ENCODE peak calls at places on chromosome 4, in five cellular contexts. U is AG09309, X is fibroblast of the aortic adventitia, G is fibroblast of lung, C is WERI-Rb-1. L is an unnamed sample.

GRCh38 chr4:163748474-163748873 is 254.0 kb downstream of the TMA16 start:
- DNase-seq in U (no peak), X (no peak), G (peak; percentile 13), C (no peak), L (no peak)

GRCh38 chr4:24063771-24064170 is 173.9 kb upstream of the PPARGC1A start:
- DNase-seq in U (no peak), X (no peak), G (no peak), C (no peak), L (no peak)

GRCh38 chr4:178917756-178918155 is 1475.5 kb upstream of the AGA start:
- DNase-seq in U (no peak), X (no peak), G (no peak), C (no peak), L (no peak)

GRCh38 chr4:157076578-157076947 is 613 bp downstream of the GLRB start:
- DNase-seq in U (no peak), X (no peak), G (no peak), C (peak; percentile 45), L (no peak)

GRCh38 chr4:167885872-167886271 is 206.5 kb upstream of the ANXA10 start:
- DNase-seq in U (no peak), X (peak; percentile 22), G (peak; percentile 36), C (no peak), L (no peak)

GRCh38 chr4:25749150-25749794 is 93.6 kb downstream of the SLC34A2 start:
- DNase-seq in U (no peak), X (no peak), G (no peak), C (no peak), L (no peak)

GRCh38 chr4:149008415-149009025 is 566.3 kb upstream of the NR3C2 start:
- DNase-seq in U (no peak), X (no peak), G (no peak), C (no peak), L (no peak)

GRCh38 chr4:130668859-130669258 is 1572.9 kb downstream of the C4orf33 start:
- DNase-seq in U (no peak), X (no peak), G (no peak), C (no peak), L (no peak)

GRCh38 chr4:105594094-105595010 is 41.9 kb downstream of the ARHGEF38 start:
- DNase-seq in U (no peak), X (no peak), G (no peak), C (no peak), L (no peak)

GRCh38 chr4:38308728-38309315 is 348.6 kb downstream of the PTTG2 start:
- DNase-seq in U (no peak), X (peak; percentile 43), G (no peak), C (no peak), L (no peak)

GRCh38 chr4:20276848-20277247 is 25.1 kb downstream of the SLIT2 start:
- DNase-seq in U (no peak), X (no peak), G (no peak), C (no peak), L (no peak)

GRCh38 chr4:94642561-94642866 is 115.2 kb upstream of the BMPR1B start:
- DNase-seq in U (no peak), X (peak; percentile 18), G (peak; percentile 1), C (peak; percentile 72), L (no peak)

GRCh38 chr4:52837716-52838558 is 24.2 kb upstream of the RASL11B start:
- DNase-seq in U (peak; percentile 24), X (peak; percentile 22), G (peak; percentile 42), C (no peak), L (no peak)

GRCh38 chr4:18020145-18020670 is 1.3 kb downstream of the LCORL start:
- DNase-seq in U (no peak), X (peak; percentile 21), G (peak; percentile 20), C (peak; percentile 51), L (peak; percentile 20)

GRCh38 chr4:152161676-152162330 is 374.1 kb downstream of the FBXW7 start:
- DNase-seq in U (no peak), X (peak; percentile 70), G (no peak), C (no peak), L (no peak)

GRCh38 chr4:118318931-118319330 is 33.9 kb downstream of the PRSS12 start:
- DNase-seq in U (no peak), X (no peak), G (no peak), C (no peak), L (no peak)

GRCh38 chr4:76948441-76949292 is 885 bp upstream of the SEPTIN11 start:
- DNase-seq in U (no peak), X (peak; percentile 62), G (peak; percentile 75), C (peak; percentile 67), L (peak; percentile 85)

GRCh38 chr4:16227462-16227868 is 1.2 kb upstream of the TAPT1 start:
- DNase-seq in U (no peak), X (peak; percentile 46), G (peak; percentile 45), C (no peak), L (peak; percentile 65)

GRCh38 chr4:157172011-157172410 is 48.5 kb upstream of the GRIA2 start:
- DNase-seq in U (no peak), X (peak; percentile 43), G (peak; percentile 51), C (no peak), L (no peak)

GRCh38 chr4:107863416-107863815 is 38.7 kb downstream of the SGMS2 start:
- DNase-seq in U (no peak), X (no peak), G (peak; percentile 28), C (no peak), L (no peak)

GRCh38 chr4:93168053-93168452 is 660.5 kb upstream of the ATOH1 start:
- DNase-seq in U (no peak), X (no peak), G (no peak), C (no peak), L (no peak)

GRCh38 chr4:188992706-188993105 is 853.5 kb downstream of the TRIML1 start:
- DNase-seq in U (no peak), X (no peak), G (peak; percentile 20), C (no peak), L (no peak)

GRCh38 chr4:168604496-168605373 is 107.9 kb downstream of the PALLD start:
- DNase-seq in U (peak; percentile 76), X (peak; percentile 91), G (peak; percentile 80), C (no peak), L (no peak)

GRCh38 chr4:6236816-6237390 is 32.7 kb upstream of the WFS1 start:
- DNase-seq in U (no peak), X (no peak), G (no peak), C (no peak), L (peak; percentile 18)

GRCh38 chr4:87716350-87717041 is 66.4 kb downstream of the DMP1 start:
- DNase-seq in U (no peak), X (peak; percentile 15), G (no peak), C (no peak), L (no peak)

GRCh38 chr4:29309050-29309449 is 1411.1 kb upstream of the PCDH7 start:
- DNase-seq in U (no peak), X (peak; percentile 23), G (peak; percentile 58), C (no peak), L (no peak)

GRCh38 chr4:22237155-22237751 is 278.6 kb downstream of the ADGRA3 start:
- DNase-seq in U (no peak), X (peak; percentile 25), G (peak; percentile 4), C (peak; percentile 68), L (peak; percentile 70)

GRCh38 chr4:177080388-177080787 is 229.3 kb upstream of the NEIL3 start:
- DNase-seq in U (no peak), X (no peak), G (no peak), C (no peak), L (no peak)

GRCh38 chr4:78846258-78846657 is 70.1 kb downstream of the BMP2K start:
- DNase-seq in U (no peak), X (peak; percentile 6), G (peak; percentile 23), C (no peak), L (no peak)

GRCh38 chr4:122921971-122922876 is at the start of gene NUDT6:
- DNase-seq in U (no peak), X (peak; percentile 62), G (peak; percentile 76), C (peak; percentile 76), L (peak; percentile 55)

GRCh38 chr4:39732728-39733127 is 34.8 kb downstream of the UBE2K start:
- DNase-seq in U (peak; percentile 40), X (peak; percentile 75), G (peak; percentile 85), C (no peak), L (no peak)

GRCh38 chr4:81358173-81358572 is 113.5 kb downstream of the RASGEF1B start:
- DNase-seq in U (no peak), X (no peak), G (no peak), C (no peak), L (no peak)

GRCh38 chr4:81353861-81354260 is 117.8 kb downstream of the RASGEF1B start:
- DNase-seq in U (no peak), X (peak; percentile 10), G (peak; percentile 63), C (peak; percentile 76), L (no peak)

GRCh38 chr4:81352476-81352875 is 119.2 kb downstream of the RASGEF1B start:
- DNase-seq in U (peak; percentile 72), X (peak; percentile 57), G (peak; percentile 79), C (no peak), L (no peak)

GRCh38 chr4:81351653-81352455 is 119.9 kb downstream of the RASGEF1B start:
- DNase-seq in U (no peak), X (peak; percentile 83), G (peak; percentile 90), C (peak; percentile 83), L (peak; percentile 58)

GRCh38 chr4:81355136-81355535 is 116.6 kb downstream of the RASGEF1B start:
- DNase-seq in U (no peak), X (no peak), G (no peak), C (peak; percentile 76), L (no peak)
- H3K4me3 ChIP-seq in U (no peak overlapping the region), X (no peak overlapping the region), G (no peak overlapping the region), C (peak overlapping the region; percentile 7), L (no peak overlapping the region)

DNA sequence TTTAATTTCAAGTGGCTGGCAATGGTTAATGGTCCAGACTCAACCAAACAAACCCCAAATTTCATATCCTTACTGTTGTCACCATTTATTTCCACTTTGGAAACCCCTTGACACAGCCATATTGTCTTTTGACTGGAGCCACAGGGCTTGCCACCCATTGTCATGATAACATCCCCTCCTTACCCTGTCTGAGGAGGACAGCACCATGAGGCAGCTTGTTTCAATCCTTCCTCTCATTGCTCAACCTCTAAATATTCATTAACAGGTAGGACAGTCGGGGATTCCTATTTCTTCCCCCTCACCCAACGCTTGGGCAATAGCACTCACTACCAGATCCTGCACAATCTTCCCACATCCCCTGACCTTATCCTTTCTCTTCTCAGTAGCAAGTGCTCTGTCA is 92.1 kb downstream of the CEP135 start:
- DNase-seq in U (no peak), X (no peak), G (no peak), C (no peak), L (no peak)
- H3K4me3 ChIP-seq in U (no peak overlapping the region), X (no peak overlapping the region), G (no peak overlapping the region), C (no peak overlapping the region), L (no peak overlapping the region)

GRCh38 chr4:48491514-48492176 is 1.6 kb downstream of the ZAR1 start:
- DNase-seq in U (no peak), X (no peak), G (no peak), C (no peak), L (no peak)
- H3K4me3 ChIP-seq in U (no peak overlapping the region), X (no peak overlapping the region), G (no peak overlapping the region), C (no peak overlapping the region), L (no peak overlapping the region)

DNA sequence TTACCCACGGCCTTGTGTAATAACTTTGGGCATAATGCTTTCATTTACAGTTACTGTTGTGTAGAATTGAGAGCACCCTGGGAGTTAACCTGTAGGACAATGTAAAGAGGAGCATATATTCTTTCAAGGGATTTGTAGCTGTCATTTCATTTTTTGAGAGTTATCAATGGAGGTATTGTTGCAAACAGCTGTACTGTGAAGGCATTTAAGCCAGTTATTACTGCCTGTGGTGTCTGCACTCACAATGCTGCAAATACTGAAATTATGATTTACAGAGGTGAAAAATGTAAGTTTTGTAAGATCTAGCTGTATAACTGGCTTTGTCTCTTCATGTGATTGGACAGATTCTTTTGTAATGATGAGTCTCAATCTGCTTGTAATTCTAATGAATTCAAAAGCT is 131.5 kb upstream of the FAT1 start:
- DNase-seq in U (no peak), X (no peak), G (no peak), C (no peak), L (no peak)
- H3K4me3 ChIP-seq in U (no peak overlapping the region), X (no peak overlapping the region), G (no peak overlapping the region), C (no peak overlapping the region), L (no peak overlapping the region)

L was measured in right lobe of liver.